ENCODE peak calls at places on chromosomes 16 and 17, in seven cellular contexts. U is pancreas, Z is endodermal cell, N is upper lobe of left lung, I is upper lobe of right lung, Y is heart right ventricle, H is neural progenitor cell. J is an unnamed sample. For H3K9me3, the result is how much of the 10 kb centered on the place peaks cover.

GRCh38 chr16:85607331-85607765 is 5.8 kb upstream of the GSE1 start:
- DNase-seq in U (peak), Y (no peak), I (no peak), Z (peak), N (no peak), H (peak), J (no peak)

GRCh38 chr17:48561894-48562810 is 16.0 kb downstream of the HOXB4 start:
- DNase-seq in N (no peak), U (no peak), Z (no peak), I (no peak), H (no peak), Y (no peak), J (peak)

GRCh38 chr16:69253796-69254426 is 57.2 kb upstream of the VPS4A start:
- DNase-seq in H (no peak), N (no peak), Y (no peak), U (no peak), I (no peak), Z (no peak), J (no peak)

GRCh38 chr17:44108440-44109311 is 14.8 kb downstream of the HDAC5 start:
- DNase-seq in U (no peak), N (peak), H (no peak), Z (peak), I (peak), Y (peak), J (peak)

GRCh38 chr17:4751925-4752324 is 12.2 kb upstream of the CXCL16 start:
- DNase-seq in H (no peak), I (no peak), U (no peak), N (no peak), Z (no peak), Y (no peak), J (no peak)

GRCh38 chr16:50202926-50203624 is 50.0 kb downstream of the TENT4B start:
- DNase-seq in I (no peak), N (no peak), Y (no peak), Z (no peak), U (no peak), H (no peak), J (no peak)

GRCh38 chr16:53507464-53508180 is 4.6 kb upstream of the AKTIP start:
- DNase-seq in H (no peak), Y (no peak), I (no peak), U (no peak), Z (no peak), N (no peak), J (no peak)

GRCh38 chr17:77948690-77949114 is 9.8 kb upstream of the TNRC6C start:
- DNase-seq in N (peak), H (peak), I (no peak), Z (peak), U (no peak), Y (peak), J (peak)

GRCh38 chr17:59418732-59419166 is 87.3 kb downstream of the YPEL2 start:
- DNase-seq in Y (no peak), I (no peak), N (no peak), H (no peak), Z (peak), U (no peak), J (no peak)

GRCh38 chr16:4847774-4848587 is 700 bp downstream of the UBN1 start:
- DNase-seq in I (peak), Z (peak), N (peak), U (peak), H (peak), Y (peak), J (no peak)

GRCh38 chr17:19390951-19391350 is 4.0 kb upstream of the MFAP4 start:
- DNase-seq in I (no peak), Y (no peak), N (no peak), H (no peak), Z (no peak), U (no peak), J (no peak)

GRCh38 chr16:72202014-72202413 is 30.1 kb upstream of the PMFBP1 start:
- DNase-seq in Z (no peak), Y (no peak), U (no peak), H (no peak), I (no peak), N (no peak), J (no peak)

GRCh38 chr17:50908860-50909764 is 43.0 kb upstream of the TOB1 start:
- DNase-seq in Y (peak), Z (peak), I (peak), N (peak), U (peak), H (peak), J (peak)

DNA sequence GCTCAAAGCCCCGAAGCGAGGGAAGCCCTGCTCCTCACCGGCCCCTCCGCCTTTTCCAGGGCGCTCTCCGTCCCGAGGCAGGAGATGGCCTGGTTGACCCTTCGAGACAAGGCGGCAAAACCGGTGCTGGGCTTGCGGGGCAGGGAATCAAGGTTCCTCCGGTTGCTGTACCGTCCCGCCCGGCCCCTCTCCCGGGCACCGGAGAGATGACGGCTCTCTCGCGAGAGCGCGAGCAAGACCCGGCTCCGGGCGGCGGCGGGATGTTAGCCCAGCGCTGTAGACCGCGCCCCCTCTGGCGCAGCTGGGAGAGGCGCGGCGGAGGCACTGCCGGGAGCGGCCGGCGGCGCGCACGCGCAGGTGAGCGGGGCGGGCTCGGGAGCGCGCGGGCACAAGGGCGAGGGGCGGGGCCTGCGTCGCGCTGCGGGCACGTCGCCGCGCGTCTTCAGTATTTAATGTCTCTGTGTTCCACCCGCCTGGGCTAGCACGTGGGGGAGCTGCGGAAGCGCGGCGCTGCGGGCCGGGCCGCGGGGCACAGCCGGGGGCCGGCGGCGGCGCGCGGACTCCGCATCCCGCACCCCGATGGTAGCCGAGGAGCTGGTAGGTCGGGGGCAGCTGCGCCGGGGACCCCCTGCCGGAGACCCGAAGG is at the start of gene AKAP1:
- DNase-seq in U (peak), Y (peak), H (peak), N (peak), Z (peak), I (peak), J (peak)
- TF ChIP-seq CTCF in U (no peak), Y (peak), H (peak), N (peak), Z (peak), I (peak), J (peak)

DNA sequence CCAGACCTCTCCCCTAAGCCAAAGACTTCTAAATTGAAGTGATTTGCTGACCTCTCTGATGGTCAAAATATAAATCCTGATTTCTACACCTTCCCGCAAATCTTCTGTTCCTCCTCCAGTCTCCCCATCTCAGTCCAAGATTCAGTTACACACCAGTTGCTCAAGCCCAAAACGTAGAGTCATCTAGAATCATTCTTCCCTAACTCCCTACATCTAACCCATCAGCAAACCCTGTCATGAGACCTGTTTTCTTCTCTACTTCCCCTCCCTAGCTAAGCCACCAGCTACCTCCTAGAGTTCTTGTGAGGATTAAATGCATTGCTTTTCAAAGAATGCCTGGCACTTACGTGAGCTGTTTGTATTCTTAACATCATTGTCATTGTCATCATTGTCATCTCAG is 14.7 kb downstream of the PMP22 start:
- DNase-seq in N (no peak), U (no peak), Z (no peak), I (no peak), H (no peak), Y (no peak), J (no peak)
- H3K27ac ChIP-seq in N (peak), U (peak), Z (no peak), I (no peak), H (no peak), Y (peak), J (no peak)

DNA sequence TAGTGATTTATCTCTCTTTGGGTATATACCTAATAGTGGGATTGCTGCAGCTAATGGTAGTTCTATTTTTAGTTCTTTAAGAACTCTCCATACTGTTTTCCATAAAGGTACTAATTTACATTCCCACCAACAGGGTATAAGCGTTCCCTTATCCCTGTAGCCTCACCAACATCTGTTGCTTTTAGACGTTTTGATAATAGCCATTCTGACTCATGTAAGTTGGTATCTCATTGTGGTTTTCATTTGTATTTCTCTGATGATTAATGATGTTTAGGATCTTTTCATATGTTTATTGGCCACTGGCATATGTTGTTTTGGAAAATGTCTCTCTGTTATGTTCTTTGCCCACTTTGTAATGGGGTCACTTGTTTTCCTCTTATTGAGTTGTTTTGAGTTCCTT is 88.5 kb upstream of the ZNF267 start:
- DNase-seq in H (no peak), U (no peak), Y (no peak), Z (no peak), N (no peak), I (no peak), J (no peak)
- H3K9me3 ChIP-seq in H (under half), U (under half), Y (under half), Z (half or more), N (under half), I (under half), J (under half)

GRCh38 chr17:63850401-63850800 is 7.9 kb upstream of the SMARCD2 start:
- DNase-seq in U (no peak), N (no peak), I (no peak), Z (no peak), H (no peak), Y (no peak), J (no peak)

GRCh38 chr17:63845509-63845908 is 3.0 kb upstream of the SMARCD2 start:
- DNase-seq in N (no peak), I (no peak), U (no peak), H (no peak), Z (no peak), Y (no peak), J (no peak)

GRCh38 chr17:63853260-63853659 is 10.8 kb upstream of the SMARCD2 start:
- DNase-seq in N (no peak), I (no peak), H (no peak), Z (no peak), U (no peak), Y (no peak), J (no peak)

GRCh38 chr17:63847525-63848249 is 5.2 kb upstream of the SMARCD2 start:
- DNase-seq in I (no peak), H (no peak), N (no peak), Y (no peak), U (no peak), Z (no peak), J (no peak)

GRCh38 chr17:63848834-63849689 is 6.6 kb upstream of the SMARCD2 start:
- DNase-seq in H (peak), U (peak), N (peak), Y (peak), I (peak), Z (peak), J (peak)
- TF ChIP-seq CTCF in H (peak), U (peak), N (peak), Y (peak), I (peak), Z (peak), J (no peak)

GRCh38 chr16:2229091-2229490 is 5.7 kb downstream of the E4F1 start:
- DNase-seq in Y (no peak), Z (no peak), N (no peak), I (no peak), H (no peak), U (no peak), J (no peak)

GRCh38 chr16:2229602-2230250 is 6.3 kb downstream of the E4F1 start:
- DNase-seq in Y (no peak), H (no peak), N (no peak), U (no peak), I (no peak), Z (no peak), J (no peak)

GRCh38 chr16:2232094-2232990 is 3.9 kb upstream of the DNASE1L2 start:
- DNase-seq in I (no peak), Z (no peak), H (no peak), U (no peak), Y (no peak), N (no peak), J (no peak)

GRCh38 chr16:2231016-2231931 is 5.0 kb upstream of the DNASE1L2 start:
- DNase-seq in I (no peak), Y (no peak), U (no peak), Z (no peak), H (no peak), N (no peak), J (no peak)

DNA sequence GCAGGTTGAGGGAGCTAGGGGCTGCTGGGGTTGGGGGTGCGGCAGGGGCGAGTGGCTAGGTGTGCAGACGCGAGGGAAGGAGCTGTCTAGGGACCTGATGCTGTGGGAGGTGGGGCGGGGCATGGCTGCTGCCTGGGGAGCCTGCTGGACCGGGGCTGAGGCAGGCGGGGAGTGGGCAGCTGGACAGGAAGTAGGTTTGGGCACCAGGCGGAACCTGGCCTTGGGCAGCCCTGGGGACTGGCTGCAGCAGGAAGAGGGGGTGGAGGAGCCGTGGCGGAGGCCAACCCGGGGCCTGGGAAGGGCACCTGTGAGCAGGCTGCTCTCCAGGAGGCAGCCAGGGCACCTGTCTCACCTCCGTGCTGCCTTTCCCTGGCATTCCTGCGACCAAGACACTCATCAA is 5.9 kb upstream of the DNASE1L2 start:
- DNase-seq in U (no peak), Y (no peak), N (no peak), I (no peak), H (no peak), Z (no peak), J (no peak)
- H3K27ac ChIP-seq in U (no peak), Y (no peak), N (no peak), I (no peak), H (no peak), Z (no peak), J (no peak)

J was measured in WERI-Rb-1.